ENCODE peak calls at places on chromosome 11, in six cellular contexts. P, Z, S, X, G and R are unnamed samples.

GRCh38 chr11:31943056-31943780 is 132.1 kb upstream of the PAX6 start:
- DNase-seq in X (no peak), Z (no peak), S (no peak), P (no peak), G (no peak), R (no peak)

GRCh38 chr11:59463176-59463575 is 6.4 kb downstream of the OR4D6 start:
- DNase-seq in S (no peak), P (peak; percentile 60), G (peak; percentile 78), Z (no peak), X (no peak), R (no peak)

GRCh38 chr11:12087075-12087775 is 23.2 kb upstream of the MICAL2 start:
- DNase-seq in G (no peak), P (no peak), Z (peak; percentile 81), S (no peak), X (no peak), R (peak; percentile 46)

GRCh38 chr11:76579047-76579751 is 91.3 kb downstream of the LRRC32 start:
- DNase-seq in G (no peak), Z (no peak), X (no peak), S (no peak), P (no peak), R (no peak)

GRCh38 chr11:48081151-48082010 is 101.0 kb downstream of the PTPRJ start:
- DNase-seq in S (no peak), X (peak; percentile 84), Z (no peak), P (peak; percentile 57), G (peak; percentile 78), R (no peak)

GRCh38 chr11:68832476-68833176 is 9.1 kb downstream of the CPT1A start:
- DNase-seq in S (peak; percentile 56), Z (no peak), X (no peak), P (no peak), G (no peak), R (peak; percentile 53)

GRCh38 chr11:15663778-15664218 is 549.1 kb downstream of the INSC start:
- DNase-seq in P (no peak), Z (peak; percentile 19), X (no peak), G (no peak), S (no peak), R (no peak)

GRCh38 chr11:132987936-132988335 is 544.4 kb downstream of the OPCML start:
- DNase-seq in G (no peak), P (no peak), X (no peak), S (no peak), Z (no peak), R (no peak)

GRCh38 chr11:111665779-111666178 is 63.5 kb downstream of the SIK2 start:
- DNase-seq in S (no peak), X (no peak), P (no peak), G (no peak), Z (no peak), R (no peak)

GRCh38 chr11:1087279-1087960 is 12.7 kb downstream of the MUC2 start:
- DNase-seq in X (no peak), Z (no peak), G (peak; percentile 41), S (no peak), P (no peak), R (no peak)

GRCh38 chr11:92225563-92226308 is 1.1 kb downstream of the FAT3 start:
- DNase-seq in X (peak; percentile 72), P (peak; percentile 12), Z (no peak), S (no peak), G (peak; percentile 64), R (no peak)

GRCh38 chr11:45795379-45795778 is 9.6 kb upstream of the SLC35C1 start:
- DNase-seq in S (no peak), Z (no peak), G (peak; percentile 34), P (no peak), X (peak; percentile 43), R (no peak)

GRCh38 chr11:130006929-130007328 is 4.3 kb upstream of the PRDM10 start:
- DNase-seq in S (no peak), P (no peak), G (no peak), Z (no peak), X (no peak), R (no peak)
- TF ChIP-seq EP300 in S (no peak), P (no peak), G (no peak), Z (no peak), X (no peak), R (no peak)

GRCh38 chr11:65558785-65559509 is 788 bp upstream of the LTBP3 start:
- DNase-seq in P (no peak), Z (peak; percentile 57), S (peak; percentile 44), G (peak; percentile 91), X (no peak), R (no peak)

GRCh38 chr11:65559951-65560537 is 1.9 kb upstream of the LTBP3 start:
- DNase-seq in S (no peak), G (peak; percentile 69), X (no peak), P (no peak), Z (peak; percentile 90), R (peak; percentile 64)

GRCh38 chr11:65559535-65559934 is 1.4 kb upstream of the LTBP3 start:
- DNase-seq in P (no peak), S (no peak), G (peak; percentile 62), Z (no peak), X (no peak), R (no peak)

GRCh38 chr11:65562020-65562419 is 3.9 kb upstream of the LTBP3 start:
- DNase-seq in Z (no peak), G (no peak), S (no peak), P (no peak), X (no peak), R (no peak)

DNA sequence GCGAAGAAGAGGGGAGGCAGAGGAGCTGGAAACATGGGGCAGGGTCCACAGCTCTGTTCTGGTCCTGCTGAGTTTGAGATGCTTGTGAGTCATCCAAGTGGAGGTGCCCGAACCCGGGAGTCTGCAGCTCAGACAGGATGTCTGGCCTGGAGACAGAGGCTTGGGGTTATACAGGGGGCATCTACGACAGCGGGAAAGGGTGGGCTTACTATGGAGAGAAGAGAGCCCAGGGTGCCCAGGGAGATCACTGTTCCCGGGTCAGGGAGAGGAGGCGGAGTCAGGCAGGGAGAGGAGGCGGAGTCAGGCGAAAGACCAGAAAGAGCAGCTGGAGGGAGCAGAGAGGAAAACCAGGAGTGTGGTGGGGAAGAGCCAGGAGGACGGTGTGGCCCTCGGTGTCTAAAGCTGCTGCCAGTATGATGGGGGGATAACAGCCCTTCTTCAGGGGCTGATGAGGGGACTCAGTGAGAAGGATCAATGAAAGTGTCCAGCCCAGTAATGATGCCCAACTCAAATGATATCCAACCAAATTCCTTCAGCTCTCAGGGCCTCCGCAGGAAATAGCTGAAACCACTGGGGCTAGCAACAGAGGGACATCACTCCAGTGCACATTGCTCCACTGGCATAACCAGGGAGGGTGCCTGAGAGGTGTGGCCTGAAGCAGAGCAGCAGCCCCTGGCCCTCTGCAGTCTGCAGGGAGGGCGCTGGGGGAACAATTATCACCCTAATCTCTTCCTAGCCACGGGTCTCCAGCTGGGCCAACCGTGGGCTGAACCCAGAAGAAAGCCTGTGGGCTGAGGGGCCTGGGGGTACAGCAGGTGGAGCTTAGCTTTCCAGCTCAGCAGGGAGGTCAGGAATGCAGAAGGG is 2.6 kb upstream of the LTBP3 start:
- DNase-seq in P (no peak), X (no peak), S (peak; percentile 62), G (peak; percentile 89), Z (peak; percentile 86), R (peak; percentile 54)
- TF ChIP-seq POLR2A in P (no peak), X (no peak), S (no peak), G (no peak), Z (peak; percentile 45), R (no peak)

DNA sequence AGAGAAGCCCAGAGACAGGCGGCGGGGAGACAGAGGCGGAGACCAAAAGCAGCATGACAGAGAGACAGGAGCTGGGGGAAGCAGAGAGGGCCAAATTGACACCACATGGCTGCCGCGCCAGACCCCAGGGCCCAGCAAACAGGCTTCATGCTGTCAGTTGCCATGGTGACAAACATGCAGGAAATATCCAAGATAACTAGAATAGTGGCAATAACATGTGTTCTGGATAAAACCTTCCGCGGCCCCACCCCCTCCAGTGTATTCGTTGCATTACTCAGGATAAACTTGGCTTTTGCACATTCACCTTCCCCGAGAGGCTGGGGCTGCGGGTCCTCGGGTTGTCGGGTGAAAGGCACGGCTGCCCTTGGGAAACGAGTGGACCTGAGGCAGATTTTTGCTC is 49.9 kb upstream of the CDON start:
- DNase-seq in X (peak; percentile 92), G (peak; percentile 73), Z (no peak), S (no peak), P (peak; percentile 26), R (no peak)
- TF ChIP-seq EP300 in X (no peak), G (no peak), Z (no peak), S (no peak), P (no peak), R (no peak)

DNA sequence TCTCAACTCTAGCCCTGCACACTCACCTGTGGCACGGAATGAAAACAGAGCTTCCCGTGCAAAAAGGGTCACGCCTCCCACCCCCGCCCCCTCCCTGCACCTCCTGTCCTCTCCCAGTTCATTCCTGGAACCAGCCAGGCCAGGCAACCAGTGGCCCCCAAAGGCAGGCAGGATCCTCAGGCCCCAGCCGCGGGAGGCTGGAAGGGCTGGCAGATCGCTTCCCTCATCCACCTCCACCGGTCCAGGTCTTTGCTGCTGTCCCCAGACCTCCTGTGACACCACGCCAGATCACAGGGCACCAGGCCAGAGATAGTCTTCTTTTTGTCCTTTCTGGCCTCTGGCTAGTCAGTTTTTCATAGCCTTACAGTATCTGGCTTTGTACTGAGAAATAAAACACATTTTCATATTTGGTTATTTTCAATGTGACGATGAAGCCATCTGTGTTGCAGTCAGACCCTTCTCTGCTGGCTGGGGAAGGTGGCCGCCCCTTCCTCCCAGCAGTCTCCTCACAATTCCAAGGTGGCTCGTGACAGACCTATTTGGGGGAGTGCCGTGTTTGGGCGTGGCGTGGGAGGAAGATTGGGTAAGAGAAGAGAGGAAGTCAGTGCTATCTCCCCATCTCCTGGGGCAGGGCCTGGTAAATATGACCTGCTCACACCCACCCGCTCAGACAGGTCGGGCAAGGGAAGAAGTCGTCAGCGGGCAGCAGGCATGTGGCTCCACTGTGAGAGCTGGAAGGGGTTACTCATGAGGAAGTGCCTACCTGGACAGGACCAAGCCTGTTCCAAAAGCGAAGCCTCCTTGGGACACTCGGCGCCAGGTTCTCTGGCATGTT is 9.1 kb downstream of the SSH3 start:
- DNase-seq in G (no peak), Z (peak; percentile 57), S (peak; percentile 84), X (peak; percentile 82), P (no peak), R (peak; percentile 85)
- TF ChIP-seq POLR2A in G (no peak), Z (no peak), S (no peak), X (no peak), P (no peak), R (peak; percentile 55)

DNA sequence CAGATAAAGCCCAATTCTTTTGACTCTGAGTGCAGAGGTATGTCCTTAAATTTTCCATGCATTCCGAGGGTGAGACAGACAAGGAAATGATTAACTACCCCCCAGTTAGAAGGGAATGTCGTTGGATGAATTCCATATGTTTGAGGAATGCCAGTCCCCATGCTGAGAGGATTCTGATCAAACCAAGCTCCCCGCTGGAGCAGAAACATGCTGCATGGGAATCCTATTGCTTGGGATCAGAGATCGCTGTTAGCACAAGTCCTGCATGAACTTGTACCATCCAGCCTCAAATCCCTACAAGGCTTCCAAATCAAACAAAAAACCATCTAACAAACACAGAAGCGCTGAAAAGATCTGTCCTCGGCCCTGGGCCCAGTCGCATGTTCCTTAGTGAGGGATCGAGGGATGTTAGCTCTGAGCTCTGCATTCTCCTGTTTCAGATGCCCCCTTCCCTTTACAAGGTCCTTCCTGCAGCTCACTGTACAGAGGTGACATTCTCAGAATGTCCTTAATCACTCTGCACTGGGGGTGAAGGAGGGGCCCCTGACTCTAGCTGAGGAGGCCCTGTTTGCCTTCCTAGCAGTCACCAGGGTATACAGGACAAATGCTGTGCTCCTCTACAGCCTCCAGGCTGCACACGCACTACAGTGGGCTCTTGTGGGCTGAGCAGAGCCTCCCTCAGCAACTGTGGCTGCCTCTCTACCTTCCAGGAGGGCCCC is 353.4 kb downstream of the TENM4 start:
- DNase-seq in P (no peak), Z (peak; percentile 86), G (no peak), X (no peak), S (no peak), R (no peak)
- TF ChIP-seq EP300 in P (no peak), Z (peak; percentile 76), G (no peak), X (no peak), S (no peak), R (no peak)